ENCODE peak calls at places on chromosome 1, in nine cellular contexts. I is hepatocyte, L is GM23248, O is GM23338, U is neural progenitor cell, M is SK-N-SH, Q is HCT116, K is PC-3, T is MM.1S. Z is an unnamed sample.

GRCh38 chr1:244316986-244317655 is 134.6 kb downstream of the ADSS2 start:
- DNase-seq in U (no peak), K (no peak), L (no peak), Q (no peak), O (no peak), T (no peak), M (no peak), I (no peak), Z (no peak)

GRCh38 chr1:170714163-170714562 is 50.2 kb downstream of the PRRX1 start:
- DNase-seq in Q (no peak), M (no peak), O (no peak), T (no peak), K (no peak), I (no peak), L (no peak), U (no peak), Z (no peak)

GRCh38 chr1:159774465-159774864 is 6.3 kb upstream of the DUSP23 start:
- DNase-seq in T (no peak), K (no peak), Q (no peak), L (no peak), O (no peak), U (no peak), M (no peak), I (no peak), Z (no peak)

GRCh38 chr1:164930833-164931232 is 371.8 kb downstream of the PBX1 start:
- DNase-seq in T (no peak), U (no peak), I (no peak), L (no peak), K (no peak), Q (no peak), O (no peak), M (no peak), Z (no peak)

GRCh38 chr1:7491818-7492173 is 279.3 kb upstream of the VAMP3 start:
- DNase-seq in I (no peak), T (no peak), U (no peak), K (no peak), L (no peak), O (no peak), M (no peak), Q (no peak), Z (no peak)

GRCh38 chr1:112737573-112737972 is 22.4 kb upstream of the PPM1J start:
- DNase-seq in U (no peak), Q (no peak), M (no peak), L (no peak), I (no peak), K (no peak), O (no peak), T (no peak), Z (no peak)

GRCh38 chr1:214552174-214552608 is 789 bp upstream of the PTPN14 start:
- DNase-seq in U (peak; percentile 75), Q (peak; percentile 71), M (peak; percentile 36), O (peak; percentile 97), K (peak; percentile 98), L (peak; percentile 88), T (no peak), I (peak; percentile 88), Z (no peak)

GRCh38 chr1:224644553-224645154 is 28.5 kb downstream of the CNIH3 start:
- DNase-seq in Q (peak; percentile 47), K (peak; percentile 81), O (peak; percentile 80), M (peak; percentile 59), L (peak; percentile 49), T (peak; percentile 75), U (peak; percentile 52), I (peak; percentile 73), Z (peak; percentile 64)

GRCh38 chr1:6580119-6580587 is 359 bp downstream of the ZBTB48 start:
- DNase-seq in L (no peak), O (no peak), M (no peak), Q (no peak), K (no peak), T (no peak), I (no peak), U (no peak), Z (peak; percentile 56)

GRCh38 chr1:207342351-207342750 is 20.9 kb downstream of the CD55 start:
- DNase-seq in I (no peak), T (no peak), L (peak; percentile 24), Q (no peak), M (no peak), U (no peak), O (no peak), K (no peak), Z (no peak)

GRCh38 chr1:60916926-60917325 is 165.4 kb upstream of the NFIA start:
- DNase-seq in K (no peak), U (peak; percentile 85), I (no peak), L (no peak), O (no peak), M (no peak), T (no peak), Q (no peak), Z (no peak)

GRCh38 chr1:10471411-10472219 is 714 bp downstream of the DFFA start:
- DNase-seq in L (peak; percentile 80), I (no peak), T (no peak), K (peak; percentile 35), Q (no peak), M (peak; percentile 44), U (no peak), O (peak; percentile 62), Z (no peak)

GRCh38 chr1:105137543-105138444 is 1388.1 kb downstream of the AMY1C start:
- DNase-seq in I (peak; percentile 71), O (peak; percentile 80), U (peak; percentile 79), L (peak; percentile 11), T (peak; percentile 12), K (peak; percentile 61), M (peak; percentile 51), Q (no peak), Z (peak; percentile 29)

GRCh38 chr1:223827193-223827663 is 18.5 kb downstream of the TP53BP2 start:
- DNase-seq in K (peak; percentile 23), O (no peak), T (no peak), I (no peak), L (peak; percentile 60), M (no peak), Q (no peak), U (no peak), Z (no peak)

GRCh38 chr1:209199822-209200221 is 383.7 kb upstream of the CAMK1G start:
- DNase-seq in I (peak; percentile 38), Q (no peak), O (peak; percentile 88), L (no peak), K (no peak), U (peak; percentile 68), T (no peak), M (no peak), Z (no peak)

GRCh38 chr1:151839457-151840409 is at the start of gene C2CD4D:
- DNase-seq in U (peak; percentile 81), I (peak; percentile 82), K (peak; percentile 91), O (peak; percentile 89), T (peak; percentile 88), L (no peak), Q (peak; percentile 27), M (no peak), Z (no peak)

GRCh38 chr1:152741656-152742055 is 16.2 kb upstream of the KPRP start:
- DNase-seq in I (no peak), K (peak; percentile 35), Q (no peak), O (no peak), T (no peak), M (no peak), U (no peak), L (peak; percentile 41), Z (no peak)

GRCh38 chr1:119987689-119988088 is 81.8 kb downstream of the NOTCH2 start:
- DNase-seq in K (no peak), M (no peak), U (no peak), L (no peak), O (no peak), I (no peak), Q (no peak), T (peak; percentile 50), Z (no peak)
- TF ChIP-seq EZH2phosphoT487 in K (no peak), M (no peak), U (no peak), L (no peak), O (no peak), I (no peak), Q (no peak), T (no peak), Z (no peak)

GRCh38 chr1:211603191-211603701 is 24.3 kb upstream of the SLC30A1 start:
- DNase-seq in K (peak; percentile 79), I (peak; percentile 51), Q (no peak), O (no peak), U (no peak), L (peak; percentile 75), M (no peak), T (no peak), Z (no peak)

GRCh38 chr1:211605034-211605433 is 26.1 kb upstream of the SLC30A1 start:
- DNase-seq in U (no peak), L (no peak), T (no peak), O (no peak), M (no peak), Q (no peak), I (no peak), K (no peak), Z (no peak)

GRCh38 chr1:211605613-211606326 is 26.8 kb upstream of the SLC30A1 start:
- DNase-seq in I (no peak), K (no peak), L (no peak), T (no peak), Q (no peak), M (no peak), O (no peak), U (no peak), Z (no peak)

GRCh38 chr1:211603713-211604112 is 24.8 kb upstream of the SLC30A1 start:
- DNase-seq in U (no peak), Q (no peak), K (no peak), O (no peak), I (no peak), M (no peak), L (no peak), T (no peak), Z (no peak)

GRCh38 chr1:211604548-211604947 is 25.6 kb upstream of the SLC30A1 start:
- DNase-seq in T (no peak), K (no peak), O (no peak), L (no peak), I (no peak), Q (no peak), M (no peak), U (no peak), Z (no peak)
- H3K27ac ChIP-seq in T (no peak overlapping the region), K (no peak overlapping the region), O (no peak overlapping the region), L (no peak overlapping the region), I (peak overlapping the region; percentile 34), Q (no peak overlapping the region), M (no peak overlapping the region), U (no peak overlapping the region), Z (no peak overlapping the region)

GRCh38 chr1:185483647-185484450 is 166.8 kb upstream of the IVNS1ABP start:
- DNase-seq in L (peak; percentile 97), Q (no peak), M (no peak), K (peak; percentile 35), T (no peak), O (peak; percentile 6), I (peak; percentile 26), U (peak; percentile 39), Z (no peak)
- H3K4me2 ChIP-seq in L (peak overlapping the region; percentile 49), Q (no peak overlapping the region), M (no peak overlapping the region), K (no peak overlapping the region), T (no peak overlapping the region), O (no peak overlapping the region), I (no peak overlapping the region), U (no peak overlapping the region), Z (no peak overlapping the region)

DNA sequence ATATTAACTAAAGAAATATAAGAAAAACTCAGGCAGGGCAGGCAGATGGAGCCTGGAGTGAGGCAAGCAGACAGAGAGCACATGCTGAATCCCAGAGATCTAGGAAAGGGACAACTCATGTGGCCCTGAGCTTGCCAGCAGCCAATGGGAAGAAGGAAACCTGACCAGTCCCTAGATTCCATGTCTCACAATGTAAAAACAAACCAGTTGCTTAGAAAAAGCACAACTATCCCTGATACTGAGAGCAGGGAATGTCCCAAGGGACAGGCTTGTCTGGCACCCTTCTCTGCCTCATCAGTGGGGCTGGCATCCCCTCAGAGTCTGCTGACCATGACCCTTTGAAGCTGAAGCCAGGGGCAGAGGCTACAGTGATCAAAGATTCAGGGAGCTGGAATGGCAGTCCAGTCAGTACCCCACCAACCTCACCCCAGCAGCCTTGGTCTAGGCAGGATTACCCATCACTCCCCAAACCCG is 27.8 kb downstream of the HSPG2 start:
- DNase-seq in Q (no peak), I (no peak), L (peak; percentile 77), U (no peak), K (no peak), T (no peak), O (no peak), M (no peak), Z (no peak)
- TF ChIP-seq EZH2phosphoT487 in Q (no peak), I (no peak), L (no peak), U (no peak), K (no peak), T (no peak), O (no peak), M (no peak), Z (no peak)